ENCODE peak calls at places on chromosomes 11 and 22, in ten cellular contexts. C is Panc1, B is ovary, K is thoracic aorta, S is PC-3, T is adipocyte, N is uterus, A is fibroblast of lung, V is IMR-90, J is left ventricle myocardium inferior. Z is an unnamed sample.

GRCh38 chr11:14593671-14594070 is 49.9 kb upstream of the PDE3B start:
- DNase-seq in C (no peak), J (no peak), B (no peak), K (no peak), N (no peak), V (no peak), A (no peak), S (no peak), T (no peak), Z (no peak)

GRCh38 chr11:73140213-73141030 is 1.7 kb downstream of the FCHSD2 start:
- DNase-seq in A (peak; percentile 47), N (peak; percentile 30), J (peak; percentile 40), B (peak; percentile 49), K (no peak), T (peak; percentile 67), V (peak; percentile 52), C (no peak), S (peak; percentile 48), Z (peak; percentile 68)

GRCh38 chr11:88508808-88509581 is 171.5 kb upstream of the CTSC start:
- DNase-seq in K (no peak), S (no peak), T (peak; percentile 55), C (no peak), N (no peak), V (no peak), B (peak; percentile 16), A (peak; percentile 23), J (peak; percentile 18), Z (peak; percentile 52)

GRCh38 chr11:76642341-76642740 is 28.2 kb downstream of the LRRC32 start:
- DNase-seq in C (no peak), T (no peak), B (no peak), N (no peak), K (no peak), S (no peak), V (no peak), J (no peak), A (no peak), Z (no peak)

GRCh38 chr22:19708323-19709011 is 5.8 kb upstream of the SEPTIN5 start:
- DNase-seq in J (no peak), A (no peak), T (no peak), V (no peak), B (no peak), N (no peak), S (no peak), K (no peak), C (no peak), Z (no peak)

GRCh38 chr22:44325718-44326548 is 13.2 kb upstream of the SHISAL1 start:
- DNase-seq in S (peak; percentile 28), T (peak; percentile 84), N (no peak), V (peak; percentile 64), J (no peak), B (no peak), C (no peak), K (no peak), A (peak; percentile 55), Z (no peak)

GRCh38 chr11:34840736-34841386 is 75.3 kb downstream of the APIP start:
- DNase-seq in J (no peak), C (peak; percentile 12), N (no peak), B (no peak), K (no peak), A (no peak), S (peak; percentile 27), V (peak; percentile 13), T (peak; percentile 4), Z (no peak)

GRCh38 chr11:112157274-112157766 is 6.6 kb downstream of the IL18 start:
- DNase-seq in J (no peak), C (peak; percentile 99), S (peak; percentile 100), B (no peak), N (no peak), A (peak; percentile 98), V (peak; percentile 100), K (peak; percentile 31), T (peak; percentile 97), Z (no peak)

GRCh38 chr11:19311306-19312030 is 70.7 kb upstream of the E2F8 start:
- DNase-seq in B (peak; percentile 43), V (peak; percentile 50), K (peak; percentile 20), C (peak; percentile 41), A (peak; percentile 63), J (peak; percentile 52), N (peak; percentile 22), T (peak; percentile 74), S (peak; percentile 69), Z (peak; percentile 53)

GRCh38 chr11:68215087-68215445 is 2.0 kb upstream of the KMT5B start:
- DNase-seq in N (no peak), J (no peak), B (peak; percentile 30), C (no peak), K (no peak), S (no peak), V (no peak), T (no peak), A (no peak), Z (no peak)

GRCh38 chr11:112837162-112837826 is 123.9 kb upstream of the NCAM1 start:
- DNase-seq in B (no peak), T (no peak), S (peak; percentile 9), N (no peak), C (no peak), A (no peak), V (no peak), K (no peak), J (no peak), Z (peak; percentile 49)

GRCh38 chr11:82776377-82776776 is 42.7 kb upstream of the FAM181B start:
- DNase-seq in A (no peak), V (no peak), C (no peak), J (no peak), B (no peak), K (no peak), T (no peak), N (no peak), S (peak; percentile 63), Z (no peak)

GRCh38 chr11:679271-680207 is 15.5 kb downstream of the DEAF1 start:
- DNase-seq in J (no peak), S (no peak), T (no peak), C (no peak), B (no peak), K (no peak), A (no peak), N (no peak), V (no peak), Z (peak; percentile 82)

GRCh38 chr11:45166604-45166897 is 20.1 kb downstream of the PRDM11 start:
- DNase-seq in T (no peak), V (no peak), S (no peak), A (no peak), K (no peak), J (no peak), C (no peak), N (no peak), B (no peak), Z (no peak)
- H3K4me1 ChIP-seq in T (peaks cover 6% of the 10 kb centered on the region), V (no peaks in the 10 kb centered on the region), S (no peaks in the 10 kb centered on the region), A (no peaks in the 10 kb centered on the region), K (peaks cover 43% of the 10 kb centered on the region), J (peaks cover 49% of the 10 kb centered on the region), C (peaks cover 2% of the 10 kb centered on the region), N (peaks cover 15% of the 10 kb centered on the region), B (peaks cover 25% of the 10 kb centered on the region), Z (peaks cover 8% of the 10 kb centered on the region)

DNA sequence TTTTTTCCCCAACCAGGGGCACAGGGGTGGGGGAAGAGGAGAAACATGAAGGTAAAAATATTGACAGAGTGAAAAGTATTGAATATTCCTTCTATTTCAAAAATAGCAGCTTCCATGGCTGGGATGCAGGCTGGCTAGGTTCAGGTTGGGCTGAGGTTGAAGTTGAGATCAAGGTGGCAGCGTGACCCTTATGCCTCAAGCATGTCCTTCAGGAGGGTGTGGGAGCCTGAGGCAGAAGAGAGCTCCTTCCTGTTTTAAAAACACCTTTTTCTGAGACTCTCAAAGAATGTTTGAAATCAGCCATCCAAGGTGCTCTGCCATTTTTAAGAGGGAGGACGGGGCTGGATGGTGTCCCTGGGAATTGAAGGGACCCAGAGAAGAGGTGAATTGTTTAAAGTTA is 29.5 kb downstream of the TIMP3 start:
- DNase-seq in S (no peak), N (no peak), V (no peak), J (no peak), K (no peak), C (no peak), B (no peak), T (no peak), A (no peak), Z (no peak)
- H3K4me1 ChIP-seq in S (no peaks in the 10 kb centered on the region), N (peaks cover 38% of the 10 kb centered on the region), V (no peaks in the 10 kb centered on the region), J (peaks cover 100% of the 10 kb centered on the region), K (peaks cover 58% of the 10 kb centered on the region), C (no peaks in the 10 kb centered on the region), B (peaks cover 4% of the 10 kb centered on the region), T (peaks cover 17% of the 10 kb centered on the region), A (no peaks in the 10 kb centered on the region), Z (no peaks in the 10 kb centered on the region)

GRCh38 chr11:123478352-123478986 is 48.4 kb downstream of the GRAMD1B start:
- DNase-seq in J (no peak), S (peak; percentile 89), N (peak; percentile 25), T (peak; percentile 89), V (peak; percentile 85), C (peak; percentile 61), B (peak; percentile 58), K (no peak), A (peak; percentile 86), Z (no peak)

GRCh38 chr11:123482225-123482624 is 52.2 kb downstream of the GRAMD1B start:
- DNase-seq in N (no peak), S (no peak), K (no peak), A (no peak), J (no peak), V (peak; percentile 55), T (no peak), C (no peak), B (no peak), Z (no peak)

GRCh38 chr11:123479048-123479837 is 49.2 kb downstream of the GRAMD1B start:
- DNase-seq in T (no peak), S (no peak), V (no peak), C (no peak), K (no peak), B (no peak), A (no peak), N (no peak), J (no peak), Z (no peak)

GRCh38 chr11:123481647-123482046 is 51.6 kb downstream of the GRAMD1B start:
- DNase-seq in N (no peak), B (no peak), T (no peak), K (no peak), A (no peak), J (no peak), V (no peak), C (no peak), S (no peak), Z (no peak)

GRCh38 chr11:123480290-123480815 is 50.3 kb downstream of the GRAMD1B start:
- DNase-seq in C (no peak), T (no peak), N (no peak), J (no peak), A (no peak), V (no peak), B (no peak), K (no peak), S (no peak), Z (no peak)
- H3K4me1 ChIP-seq in C (no peaks in the 10 kb centered on the region), T (peaks cover 14% of the 10 kb centered on the region), N (no peaks in the 10 kb centered on the region), J (peaks cover 25% of the 10 kb centered on the region), A (no peaks in the 10 kb centered on the region), V (peaks cover 7% of the 10 kb centered on the region), B (no peaks in the 10 kb centered on the region), K (peaks cover under 1% of the 10 kb centered on the region), S (peaks cover 26% of the 10 kb centered on the region), Z (no peaks in the 10 kb centered on the region)

GRCh38 chr11:96313163-96313562 is 29.8 kb downstream of the MAML2 start:
- DNase-seq in V (no peak), C (no peak), B (no peak), A (no peak), J (no peak), S (no peak), T (no peak), K (no peak), N (no peak), Z (no peak)
- H3K4me1 ChIP-seq in V (peaks cover 29% of the 10 kb centered on the region), C (peaks cover 39% of the 10 kb centered on the region), B (peaks cover 21% of the 10 kb centered on the region), A (peaks cover 42% of the 10 kb centered on the region), J (peaks cover 83% of the 10 kb centered on the region), S (peaks cover 79% of the 10 kb centered on the region), T (peaks cover 75% of the 10 kb centered on the region), K (peaks cover 75% of the 10 kb centered on the region), N (peaks cover 6% of the 10 kb centered on the region), Z (no peaks in the 10 kb centered on the region)

Z was measured in right lobe of liver.